ENCODE peak calls at places on chromosomes 16 and 17, in five cellular contexts. D is PC-9, Y is mammary epithelial cell, O is hepatocyte, W is PC-3. A is an unnamed sample.

GRCh38 chr17:27573971-27574525 is 56.9 kb upstream of the LGALS9 start:
- DNase-seq in D (no peak), Y (no peak), O (peak; percentile 55), W (peak; percentile 16), A (peak; percentile 80)

GRCh38 chr17:28230011-28230410 is 89.0 kb upstream of the TMEM97 start:
- DNase-seq in D (no peak), Y (no peak), O (no peak), W (no peak), A (no peak)

GRCh38 chr17:34567665-34568064 is 11.7 kb upstream of the TMEM132E start:
- DNase-seq in D (no peak), Y (no peak), O (peak; percentile 17), W (no peak), A (no peak)

GRCh38 chr17:60103957-60104356 is 25.2 kb upstream of the HEATR6 start:
- DNase-seq in D (no peak), Y (no peak), O (no peak), W (no peak), A (peak; percentile 16)

GRCh38 chr16:69941251-69942098 is 9.7 kb upstream of the CLEC18A start:
- DNase-seq in D (no peak), Y (no peak), O (no peak), W (no peak), A (peak; percentile 35)

GRCh38 chr16:12587646-12588277 is 215.9 kb downstream of the CPPED1 start:
- DNase-seq in D (no peak), Y (no peak), O (no peak), W (no peak), A (no peak)

GRCh38 chr17:18245038-18245776 is 13.3 kb downstream of the FLII start:
- DNase-seq in D (no peak), Y (no peak), O (no peak), W (no peak), A (peak; percentile 29)

GRCh38 chr17:72122002-72122310 is 1.1 kb downstream of the SOX9 start:
- DNase-seq in D (no peak), Y (peak; percentile 16), O (peak; percentile 38), W (peak; percentile 42), A (peak; percentile 70)

GRCh38 chr17:79951361-79952264 is 84.1 kb downstream of the TBC1D16 start:
- DNase-seq in D (no peak), Y (no peak), O (peak; percentile 90), W (no peak), A (peak; percentile 75)

GRCh38 chr16:73062640-73063283 is 14.8 kb upstream of the ZFHX3 start:
- DNase-seq in D (no peak), Y (no peak), O (no peak), W (no peak), A (no peak)

GRCh38 chr16:1613240-1613639 is 1.1 kb downstream of the CRAMP1 start:
- DNase-seq in D (no peak), Y (peak; percentile 14), O (peak; percentile 22), W (peak; percentile 6), A (peak; percentile 51)

GRCh38 chr17:47850373-47850691 is 631 bp downstream of the SP6 start:
- DNase-seq in D (no peak), Y (no peak), O (no peak), W (peak; percentile 39), A (no peak)

GRCh38 chr17:16363749-16364536 is 10.7 kb upstream of the CENPV start:
- DNase-seq in D (peak; percentile 73), Y (peak; percentile 55), O (peak; percentile 84), W (peak; percentile 92), A (peak; percentile 69)

GRCh38 chr16:15484662-15485061 is 50.3 kb downstream of the BMERB1 start:
- DNase-seq in D (no peak), Y (peak; percentile 46), O (no peak), W (no peak), A (peak; percentile 33)
- H3K4me1 ChIP-seq in D (peaks cover 44% of the 10 kb centered on the region), Y (peaks cover 17% of the 10 kb centered on the region), O (no peaks in the 10 kb centered on the region), W (peaks cover 19% of the 10 kb centered on the region), A (peaks cover 26% of the 10 kb centered on the region)

DNA sequence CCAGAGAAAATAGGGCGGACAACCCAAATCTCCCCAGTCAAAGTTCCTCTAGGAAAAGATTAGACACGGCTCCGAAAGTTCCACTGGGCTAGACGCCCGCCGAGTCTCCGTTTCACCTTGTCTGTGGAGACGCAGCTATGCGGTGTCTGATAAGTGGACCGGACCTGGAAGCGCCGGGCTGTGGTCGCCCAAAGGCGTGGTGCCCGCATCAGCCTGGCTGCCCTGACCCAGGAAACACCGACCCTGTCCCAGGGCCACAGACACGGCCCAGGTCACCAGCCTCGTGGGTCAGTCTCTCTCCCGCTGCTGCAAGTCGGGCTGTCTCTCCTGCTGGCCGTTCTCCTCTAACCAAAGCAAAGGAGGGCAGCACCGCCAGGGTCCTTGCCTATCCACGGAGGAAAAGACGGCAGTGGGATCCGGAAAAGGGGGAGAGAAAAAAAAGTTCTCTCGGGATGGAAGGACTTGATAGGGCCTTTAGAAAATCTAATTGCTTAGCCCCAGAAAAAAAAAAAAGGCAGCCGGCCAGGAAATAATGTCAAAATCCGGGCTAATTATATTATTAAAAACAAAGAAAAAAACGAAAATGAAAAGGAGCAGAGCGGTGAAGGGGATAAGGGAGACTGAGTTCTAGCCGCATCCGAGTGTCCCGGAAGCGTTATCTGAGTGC is 13.9 kb upstream of the FOXF1 start:
- DNase-seq in D (no peak), Y (no peak), O (no peak), W (no peak), A (no peak)
- TF ChIP-seq EZH2 in D (no peak), Y (peak; percentile 84), O (peak; percentile 92), W (peak; percentile 14), A (no peak)

GRCh38 chr16:14308357-14308723 is 237.2 kb downstream of the MRTFB start:
- DNase-seq in D (no peak), Y (no peak), O (no peak), W (no peak), A (peak; percentile 23)
- H3K4me1 ChIP-seq in D (peaks cover 76% of the 10 kb centered on the region), Y (peaks cover 59% of the 10 kb centered on the region), O (peaks cover 10% of the 10 kb centered on the region), W (peaks cover 58% of the 10 kb centered on the region), A (peaks cover 67% of the 10 kb centered on the region)

GRCh38 chr16:89456412-89456811 is 33.9 kb downstream of the ANKRD11 start:
- DNase-seq in D (no peak), Y (no peak), O (no peak), W (peak; percentile 7), A (no peak)
- TF ChIP-seq EZH2 in D (no peak), Y (no peak), O (no peak), W (no peak), A (no peak)

GRCh38 chr16:3791701-3792100 is 74.4 kb upstream of the TRAP1 start:
- DNase-seq in D (no peak), Y (no peak), O (no peak), W (no peak), A (no peak)
- H3K4me1 ChIP-seq in D (no peaks in the 10 kb centered on the region), Y (no peaks in the 10 kb centered on the region), O (no peaks in the 10 kb centered on the region), W (no peaks in the 10 kb centered on the region), A (no peaks in the 10 kb centered on the region)

GRCh38 chr16:88936008-88936912 is 40.7 kb downstream of the CBFA2T3 start:
- DNase-seq in D (peak; percentile 80), Y (no peak), O (no peak), W (peak; percentile 18), A (peak; percentile 16)
- TF ChIP-seq EZH2 in D (no peak), Y (no peak), O (no peak), W (no peak), A (peak; percentile 51)

GRCh38 chr17:66348605-66349165 is 46.3 kb downstream of the PRKCA start:
- DNase-seq in D (peak; percentile 7), Y (peak; percentile 63), O (peak; percentile 82), W (peak; percentile 92), A (peak; percentile 78)
- H3K4me1 ChIP-seq in D (peaks cover 35% of the 10 kb centered on the region), Y (peaks cover 14% of the 10 kb centered on the region), O (peaks cover 39% of the 10 kb centered on the region), W (peaks cover 62% of the 10 kb centered on the region), A (peaks cover 23% of the 10 kb centered on the region)

GRCh38 chr17:2852729-2853110 is 56.5 kb downstream of the RAP1GAP2 start:
- DNase-seq in D (no peak), Y (no peak), O (no peak), W (no peak), A (no peak)
- TF ChIP-seq EZH2 in D (no peak), Y (no peak), O (no peak), W (no peak), A (no peak)

DNA sequence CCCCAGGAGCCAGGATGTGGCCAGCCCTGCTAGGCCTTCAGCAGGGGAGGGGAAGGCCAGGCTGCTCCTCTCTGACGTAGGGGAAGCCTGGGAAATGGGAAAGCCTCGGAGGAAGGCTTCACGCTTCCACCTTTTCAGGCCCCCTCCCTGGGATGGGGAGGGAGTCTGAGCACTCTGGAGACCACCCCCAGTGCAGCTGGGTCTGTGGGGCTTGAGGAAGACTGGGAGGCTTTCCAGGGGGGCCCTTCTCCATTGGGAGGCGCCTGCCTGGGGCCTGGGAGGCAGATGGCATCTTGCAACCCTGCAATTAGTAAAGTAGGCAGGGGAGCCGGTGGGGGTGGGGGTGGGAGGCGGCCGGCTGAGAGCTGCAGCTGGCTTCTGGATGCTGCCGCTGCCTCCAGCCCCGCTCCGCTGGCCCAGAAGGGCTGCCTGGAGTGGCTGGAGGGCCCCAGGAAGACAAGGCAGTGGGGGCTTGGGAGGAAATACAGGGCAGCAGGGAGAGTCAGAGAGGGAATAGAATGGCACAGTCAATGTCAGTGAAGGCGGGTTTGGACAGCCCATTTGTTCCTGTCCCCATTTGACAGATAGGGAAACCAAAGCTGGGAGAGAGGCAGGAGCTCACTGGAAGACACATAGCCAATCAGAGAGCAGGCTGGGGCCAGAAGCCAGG is 21.3 kb upstream of the DOK4 start:
- DNase-seq in D (no peak), Y (no peak), O (peak; percentile 34), W (no peak), A (no peak)
- H3K4me1 ChIP-seq in D (no peaks in the 10 kb centered on the region), Y (no peaks in the 10 kb centered on the region), O (peaks cover 25% of the 10 kb centered on the region), W (no peaks in the 10 kb centered on the region), A (no peaks in the 10 kb centered on the region)